ENCODE peak calls at places on chromosomes 3 and 15, in four cellular contexts. I, S, J and D are unnamed samples.

GRCh38 chr3:27319847-27320526 is 49.2 kb downstream of the NEK10 start:
- DNase-seq in I (no peak), S (no peak), J (no peak), D (no peak)

GRCh38 chr3:123787133-123787532 is 97.0 kb downstream of the MYLK start:
- DNase-seq in I (no peak), S (no peak), J (no peak), D (no peak)

GRCh38 chr3:72664576-72664975 is 183.7 kb downstream of the SHQ1 start:
- DNase-seq in I (no peak), S (no peak), J (no peak), D (no peak)

GRCh38 chr3:114525278-114525677 is 231.4 kb downstream of the TIGIT start:
- DNase-seq in I (no peak), S (no peak), J (no peak), D (no peak)

GRCh38 chr15:57703387-57703786 is 3.1 kb upstream of the POLR2M start:
- DNase-seq in I (no peak), S (no peak), J (no peak), D (no peak)

GRCh38 chr3:66480666-66481065 is 20.2 kb downstream of the LRIG1 start:
- DNase-seq in I (peak), S (no peak), J (no peak), D (peak)

GRCh38 chr15:40054746-40055575 is 16.0 kb upstream of the SRP14 start:
- DNase-seq in I (no peak), S (no peak), J (no peak), D (no peak)

GRCh38 chr3:195248281-195248680 is 22.7 kb downstream of the XXYLT1 start:
- DNase-seq in I (no peak), S (no peak), J (no peak), D (no peak)

GRCh38 chr15:98231696-98232440 is 271.4 kb downstream of the ARRDC4 start:
- DNase-seq in I (no peak), S (no peak), J (no peak), D (no peak)

GRCh38 chr15:80856809-80857377 is 77.7 kb downstream of the CEMIP start:
- DNase-seq in I (no peak), S (no peak), J (no peak), D (peak)

GRCh38 chr3:99659032-99659431 is 20.6 kb downstream of the COL8A1 start:
- DNase-seq in I (no peak), S (no peak), J (no peak), D (no peak)

GRCh38 chr15:23866832-23867231 is 179.7 kb upstream of the NDN start:
- DNase-seq in I (no peak), S (no peak), J (no peak), D (peak)

GRCh38 chr3:113499081-113499480 is 15.9 kb downstream of the SPICE1 start:
- DNase-seq in I (no peak), S (no peak), J (no peak), D (no peak)

GRCh38 chr3:24686764-24687163 is 192.1 kb upstream of the THRB start:
- DNase-seq in I (no peak), S (no peak), J (no peak), D (no peak)

GRCh38 chr3:146465713-146466465 is 3.5 kb downstream of the PLSCR2 start:
- DNase-seq in I (no peak), S (no peak), J (no peak), D (no peak)

GRCh38 chr3:54357307-54357706 is 235.0 kb downstream of the CACNA2D3 start:
- DNase-seq in I (no peak), S (no peak), J (no peak), D (no peak)

GRCh38 chr3:171480526-171480925 is 20.3 kb upstream of the TNIK start:
- DNase-seq in I (peak), S (no peak), J (no peak), D (no peak)

GRCh38 chr3:5222283-5223005 is 34.9 kb downstream of the EDEM1 start:
- DNase-seq in I (no peak), S (no peak), J (no peak), D (no peak)

GRCh38 chr15:41955807-41956525 is 16.4 kb downstream of the EHD4 start:
- DNase-seq in I (no peak), S (no peak), J (no peak), D (peak)

GRCh38 chr3:138412821-138413531 is 21.4 kb upstream of the ESYT3 start:
- DNase-seq in I (no peak), S (no peak), J (no peak), D (no peak)

GRCh38 chr3:106814231-106814630 is 563.0 kb upstream of the CCDC54 start:
- DNase-seq in I (no peak), S (no peak), J (no peak), D (no peak)

GRCh38 chr15:81113861-81114261 is 20.2 kb upstream of the CFAP161 start:
- DNase-seq in I (no peak), S (no peak), J (no peak), D (no peak)

GRCh38 chr3:62708642-62709041 is 166.6 kb downstream of the CADPS start:
- DNase-seq in I (no peak), S (no peak), J (no peak), D (no peak)

GRCh38 chr15:88702983-88703382 is 64.2 kb downstream of the ISG20 start:
- DNase-seq in I (no peak), S (no peak), J (no peak), D (no peak)

GRCh38 chr3:34783881-34784280 is 855.4 kb upstream of the ARPP21 start:
- DNase-seq in I (no peak), S (no peak), J (no peak), D (no peak)

GRCh38 chr15:45448516-45448915 is 70.2 kb upstream of the GATM start:
- DNase-seq in I (no peak), S (no peak), J (no peak), D (no peak)

GRCh38 chr3:109224333-109224732 is 87.8 kb downstream of the C3orf85 start:
- DNase-seq in I (no peak), S (peak), J (peak), D (peak)
- TF ChIP-seq TARDBP in I (no peak), S (no peak), J (no peak), D (no peak)

DNA sequence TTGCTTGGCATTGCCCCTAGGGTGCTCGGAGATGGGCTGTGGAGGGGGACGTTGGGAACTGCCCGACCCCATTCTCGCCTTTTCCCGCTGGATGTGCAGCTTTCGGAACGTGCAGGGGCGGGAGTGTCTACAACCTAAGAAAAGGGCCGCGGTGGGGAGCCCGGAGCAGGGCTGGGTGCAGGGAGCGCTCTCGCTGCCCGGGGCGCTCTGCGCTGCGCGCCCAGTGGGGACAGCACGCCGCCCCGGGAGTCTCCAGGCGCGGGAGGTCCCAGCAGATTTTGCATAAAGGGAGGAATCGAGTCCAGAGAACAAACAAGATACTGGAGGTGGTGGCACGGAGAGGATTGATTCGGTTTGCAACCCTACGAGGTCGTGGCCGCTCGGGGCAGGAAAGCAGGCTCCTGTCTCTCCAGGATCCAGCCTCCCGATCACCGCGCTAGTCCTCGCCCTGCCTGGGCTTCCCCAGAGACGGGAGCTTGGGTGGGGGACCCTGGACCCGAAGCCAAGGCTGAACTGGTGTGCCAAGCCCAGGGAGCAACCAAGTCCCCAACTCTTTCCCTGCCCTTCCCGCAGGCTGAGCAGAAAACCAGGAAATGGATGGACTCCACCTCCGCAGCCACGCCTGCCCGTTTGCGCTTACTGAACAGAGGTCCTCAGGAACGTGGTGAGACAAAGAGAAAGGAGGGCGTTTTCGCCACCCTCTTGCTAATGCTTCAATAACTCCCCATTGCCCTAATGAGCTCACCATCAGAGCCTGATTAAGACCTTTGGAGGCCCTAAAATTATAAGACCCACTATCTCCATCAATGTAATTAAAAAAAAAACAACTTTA is 59.7 kb downstream of the NOX5 start:
- DNase-seq in I (no peak), S (peak), J (no peak), D (peak)
- TF ChIP-seq TARDBP in I (no peak), S (no peak), J (no peak), D (no peak)

GRCh38 chr3:136332776-136333175 is 82.6 kb downstream of the PCCB start:
- DNase-seq in I (no peak), S (no peak), J (no peak), D (peak)
- TF ChIP-seq TARDBP in I (no peak), S (no peak), J (no peak), D (no peak)

GRCh38 chr3:161409069-161409468 is 37.8 kb upstream of the SPTSSB start:
- DNase-seq in I (no peak), S (peak), J (peak), D (peak)

GRCh38 chr3:161409858-161410257 is 38.5 kb upstream of the SPTSSB start:
- DNase-seq in I (no peak), S (no peak), J (no peak), D (no peak)

GRCh38 chr3:161405087-161405486 is 33.8 kb upstream of the SPTSSB start:
- DNase-seq in I (no peak), S (no peak), J (no peak), D (no peak)

GRCh38 chr3:161405836-161406235 is 34.5 kb upstream of the SPTSSB start:
- DNase-seq in I (no peak), S (no peak), J (no peak), D (no peak)

GRCh38 chr3:161406594-161407555 is 35.6 kb upstream of the SPTSSB start:
- DNase-seq in I (no peak), S (no peak), J (no peak), D (no peak)
- TF ChIP-seq TARDBP in I (no peak), S (no peak), J (no peak), D (no peak)

DNA sequence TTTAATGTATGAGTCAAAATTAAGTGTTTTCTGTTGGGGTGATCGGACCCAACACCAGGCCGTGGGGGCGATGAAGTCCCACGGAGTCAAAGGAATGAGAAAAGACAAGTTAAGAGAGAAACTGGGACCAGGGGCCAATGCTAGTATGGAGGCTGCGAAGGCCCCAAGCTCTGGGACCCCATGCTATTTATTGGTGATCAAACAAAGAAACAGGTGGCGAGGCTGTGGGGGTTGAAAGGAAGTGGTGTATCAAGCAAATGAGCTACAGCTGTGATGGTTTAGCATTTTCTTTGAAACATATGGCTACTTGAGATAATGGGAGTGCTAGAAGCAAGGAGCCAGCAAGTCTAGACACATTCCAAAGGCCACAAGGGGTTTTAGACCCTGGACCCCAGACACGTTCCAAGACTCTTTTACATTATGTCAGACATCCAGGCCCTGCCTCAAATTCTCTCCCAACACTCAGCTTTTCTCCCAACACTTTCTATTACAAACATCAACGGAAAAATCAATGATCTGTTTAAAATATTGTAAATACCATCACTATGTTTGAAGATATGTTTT is 56.0 kb upstream of the SNRPN start:
- DNase-seq in I (no peak), S (no peak), J (no peak), D (no peak)
- TF ChIP-seq TARDBP in I (no peak), S (no peak), J (no peak), D (no peak)

DNA sequence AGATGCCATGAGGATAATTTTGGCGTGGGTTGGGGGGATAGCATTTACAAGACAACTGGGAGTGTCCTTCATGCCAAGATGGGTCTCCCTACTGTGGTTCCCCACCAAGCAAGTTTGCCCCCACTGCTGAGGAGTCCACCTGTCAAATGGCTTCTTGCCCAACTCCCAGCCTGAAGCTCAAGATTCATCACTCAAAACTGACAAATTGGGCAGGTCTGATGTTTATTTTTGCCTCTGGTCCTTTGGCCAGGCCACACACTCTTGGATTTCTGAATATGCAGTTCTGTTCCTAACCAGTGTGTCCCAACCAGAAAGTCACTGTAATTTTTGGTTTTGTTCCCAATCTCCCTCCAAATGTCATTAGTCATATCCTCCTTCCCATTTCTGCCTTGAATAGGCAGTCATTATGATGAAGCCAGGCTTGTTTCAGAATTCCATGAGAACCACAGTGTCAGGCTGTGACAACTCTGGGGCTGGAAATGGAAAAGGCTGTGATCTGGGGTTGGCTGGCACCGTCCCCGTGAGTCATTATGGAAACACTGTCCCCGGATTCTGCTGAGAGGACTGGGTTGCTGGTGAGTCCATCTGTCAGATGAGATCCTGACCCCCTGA is 29.3 kb upstream of the MEF2A start:
- DNase-seq in I (no peak), S (no peak), J (no peak), D (no peak)
- TF ChIP-seq TARDBP in I (no peak), S (no peak), J (no peak), D (no peak)

DNA sequence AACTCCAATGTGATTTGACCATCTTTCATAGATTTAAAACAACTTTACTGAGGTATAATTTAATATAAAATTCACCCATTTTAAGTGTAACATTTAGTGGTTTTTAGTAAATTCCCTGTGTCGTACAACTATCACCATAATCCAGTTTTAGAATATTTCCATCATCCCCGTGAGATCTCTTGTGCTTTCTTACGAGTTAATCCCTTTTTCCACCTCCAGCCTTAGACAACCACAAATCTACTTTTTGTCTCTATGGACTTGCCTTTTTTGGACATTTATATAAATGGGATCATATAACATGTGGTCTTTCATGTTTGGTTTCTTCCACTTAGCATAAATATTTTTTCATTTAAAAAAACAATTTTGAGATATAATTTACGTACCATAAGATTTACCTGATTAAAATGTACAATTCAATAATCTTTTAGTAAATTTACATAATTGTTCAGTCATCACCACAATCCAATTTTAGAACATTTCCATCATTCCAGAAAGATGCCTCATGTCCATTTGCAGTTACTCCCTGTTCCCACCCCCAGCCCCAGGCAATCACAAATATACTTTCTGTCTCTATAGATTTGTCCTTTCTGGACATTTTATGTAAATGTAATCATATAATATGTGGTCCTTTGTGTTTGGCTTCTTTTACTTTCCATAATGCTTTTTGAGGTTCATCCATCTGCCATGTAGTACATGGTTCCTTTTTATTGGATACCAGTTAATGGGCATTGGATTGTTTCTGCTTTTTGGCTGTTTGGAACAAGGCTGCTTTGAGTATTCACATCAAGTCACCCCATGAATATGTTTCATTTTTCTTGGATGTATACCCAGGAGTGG is 3.0 kb downstream of the OXSR1 start:
- DNase-seq in I (no peak), S (no peak), J (no peak), D (no peak)
- TF ChIP-seq TARDBP in I (no peak), S (no peak), J (no peak), D (no peak)

GRCh38 chr15:96047255-96047931 is 283.1 kb upstream of the NR2F2 start:
- DNase-seq in I (no peak), S (peak), J (no peak), D (no peak)
- TF ChIP-seq TARDBP in I (no peak), S (no peak), J (no peak), D (no peak)

DNA sequence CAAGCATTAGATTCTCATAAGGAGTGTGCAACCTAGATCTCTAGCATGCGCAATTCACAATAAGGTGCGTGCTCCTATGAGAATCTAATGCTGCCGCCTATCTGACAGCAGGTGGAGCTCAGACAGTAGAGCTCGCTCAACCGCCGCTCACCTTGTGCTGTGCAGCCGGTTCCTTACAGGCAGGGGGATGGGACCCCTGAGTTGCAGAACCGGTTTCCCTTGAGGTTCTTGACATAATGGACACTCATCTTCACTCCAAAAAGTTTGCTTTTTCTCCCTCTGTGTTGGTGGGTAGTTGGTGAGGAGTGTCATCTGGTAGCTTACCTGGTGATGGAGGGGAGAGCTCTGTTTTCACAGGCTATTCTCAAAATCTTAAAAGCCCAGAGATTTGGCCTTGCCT is 324.0 kb upstream of the TBL1XR1 start:
- DNase-seq in I (no peak), S (no peak), J (no peak), D (no peak)
- TF ChIP-seq TARDBP in I (no peak), S (no peak), J (no peak), D (no peak)

GRCh38 chr3:52456169-52456799 is 880 bp downstream of the NISCH start:
- DNase-seq in I (no peak), S (peak), J (peak), D (no peak)
- TF ChIP-seq TARDBP in I (no peak), S (no peak), J (no peak), D (no peak)